ENCODE peak calls at places on chromosomes 3 and 15, in ten cellular contexts. I is natural killer cell, G is GM12865, S is astrocyte of the spinal cord, T is upper lobe of right lung, D is dorsolateral prefrontal cortex, H is esophagus muscularis mucosa, N is adrenal gland, P is A549, O is endothelial cell. Q is an unnamed sample.

GRCh38 chr15:59283717-59284336 is 77.2 kb downstream of the LDHAL6B start:
- DNase-seq in I (no peak), G (no peak), S (no peak), T (no peak), D (no peak), H (no peak), N (no peak), P (peak), O (no peak), Q (no peak)

GRCh38 chr3:107561980-107562379 is 39.2 kb downstream of the BBX start:
- DNase-seq in I (no peak), G (no peak), S (no peak), T (no peak), D (no peak), H (no peak), N (no peak), P (no peak), O (no peak), Q (no peak)

GRCh38 chr15:70375006-70375409 is 277.3 kb upstream of the TLE3 start:
- DNase-seq in I (no peak), G (no peak), S (peak), T (peak), D (no peak), H (peak), N (peak), P (peak), O (no peak), Q (no peak)

GRCh38 chr15:66615175-66615495 is 49.3 kb upstream of the LCTL start:
- DNase-seq in I (no peak), G (no peak), S (no peak), T (no peak), D (no peak), H (no peak), N (no peak), P (no peak), O (no peak), Q (no peak)

GRCh38 chr3:46575577-46576222 is 9.6 kb upstream of the LRRC2 start:
- DNase-seq in I (no peak), G (no peak), S (no peak), T (no peak), D (no peak), H (no peak), N (no peak), P (no peak), O (no peak), Q (no peak)

GRCh38 chr3:195194559-195195161 is 76.3 kb downstream of the XXYLT1 start:
- DNase-seq in I (no peak), G (no peak), S (peak), T (no peak), D (no peak), H (no peak), N (no peak), P (no peak), O (no peak), Q (no peak)

GRCh38 chr3:119427669-119428068 is 35.7 kb downstream of the TMEM39A start:
- DNase-seq in I (no peak), G (no peak), S (peak), T (no peak), D (no peak), H (no peak), N (no peak), P (peak), O (no peak), Q (no peak)

GRCh38 chr3:9402410-9403228 is 5.2 kb downstream of the SETD5 start:
- DNase-seq in I (no peak), G (no peak), S (peak), T (no peak), D (peak), H (no peak), N (no peak), P (peak), O (peak), Q (peak)

GRCh38 chr3:141656771-141657170 is 81.3 kb upstream of the RNF7 start:
- DNase-seq in I (no peak), G (no peak), S (peak), T (no peak), D (no peak), H (peak), N (no peak), P (no peak), O (no peak), Q (no peak)

GRCh38 chr3:43618142-43618541 is 3.7 kb downstream of the ANO10 start:
- DNase-seq in I (no peak), G (no peak), S (no peak), T (no peak), D (no peak), H (no peak), N (no peak), P (no peak), O (no peak), Q (no peak)

GRCh38 chr3:29156071-29156715 is 124.7 kb upstream of the RBMS3 start:
- DNase-seq in I (no peak), G (no peak), S (peak), T (no peak), D (no peak), H (no peak), N (no peak), P (no peak), O (no peak), Q (no peak)

GRCh38 chr3:161770532-161771386 is 274.2 kb downstream of the OTOL1 start:
- DNase-seq in I (no peak), G (peak), S (peak), T (no peak), D (no peak), H (no peak), N (no peak), P (no peak), O (no peak), Q (no peak)

GRCh38 chr3:161212892-161213291 is 8.2 kb upstream of the NMD3 start:
- DNase-seq in I (no peak), G (no peak), S (peak), T (no peak), D (no peak), H (no peak), N (no peak), P (no peak), O (no peak), Q (no peak)

GRCh38 chr3:48747703-48748102 is 30.7 kb upstream of the IP6K2 start:
- DNase-seq in I (no peak), G (no peak), S (no peak), T (no peak), D (no peak), H (no peak), N (no peak), P (no peak), O (no peak), Q (no peak)

GRCh38 chr3:185585523-185585861 is 603 bp upstream of the SENP2 start:
- DNase-seq in I (no peak), G (no peak), S (no peak), T (no peak), D (no peak), H (no peak), N (no peak), P (no peak), O (no peak), Q (no peak)

GRCh38 chr3:128794788-128795649 is 69.0 kb downstream of the RAB7A start:
- DNase-seq in I (peak), G (peak), S (peak), T (no peak), D (no peak), H (peak), N (peak), P (peak), O (peak), Q (peak)
- TF ChIP-seq CTCF in I (peak), G (peak), S (peak), T (peak), D (peak), H (peak), N (peak), P (peak), O (peak), Q (peak)

GRCh38 chr3:100635273-100635701 is 25.9 kb downstream of the ADGRG7 start:
- DNase-seq in I (no peak), G (no peak), S (no peak), T (no peak), D (no peak), H (no peak), N (no peak), P (no peak), O (no peak), Q (peak)

GRCh38 chr3:100630664-100631063 is 21.3 kb downstream of the ADGRG7 start:
- DNase-seq in I (no peak), G (no peak), S (no peak), T (no peak), D (no peak), H (no peak), N (no peak), P (peak), O (no peak), Q (no peak)

GRCh38 chr3:100637197-100637631 is 27.8 kb downstream of the ADGRG7 start:
- DNase-seq in I (no peak), G (no peak), S (no peak), T (no peak), D (no peak), H (no peak), N (no peak), P (peak), O (no peak), Q (no peak)

GRCh38 chr3:100629728-100630127 is 20.3 kb downstream of the ADGRG7 start:
- DNase-seq in I (no peak), G (no peak), S (no peak), T (no peak), D (no peak), H (no peak), N (no peak), P (no peak), O (no peak), Q (no peak)

GRCh38 chr3:100634493-100635272 is 25.3 kb downstream of the ADGRG7 start:
- DNase-seq in I (peak), G (peak), S (no peak), T (no peak), D (no peak), H (no peak), N (no peak), P (peak), O (peak), Q (no peak)
- TF ChIP-seq CTCF in I (no peak), G (no peak), S (no peak), T (no peak), D (no peak), H (no peak), N (no peak), P (peak), O (no peak), Q (no peak)

GRCh38 chr3:71176366-71176765 is 407.2 kb downstream of the FOXP1 start:
- DNase-seq in I (no peak), G (no peak), S (no peak), T (no peak), D (no peak), H (no peak), N (no peak), P (no peak), O (peak), Q (no peak)
- TF ChIP-seq CTCF in I (no peak), G (no peak), S (no peak), T (no peak), D (no peak), H (no peak), N (no peak), P (no peak), O (no peak), Q (peak)

GRCh38 chr3:23810342-23811116 is 4.8 kb downstream of the UBE2E1 start:
- DNase-seq in I (peak), G (peak), S (peak), T (peak), D (peak), H (no peak), N (peak), P (peak), O (peak), Q (peak)
- TF ChIP-seq CTCF in I (no peak), G (peak), S (peak), T (peak), D (no peak), H (no peak), N (no peak), P (peak), O (no peak), Q (peak)

GRCh38 chr15:81292516-81293001 is 31.4 kb downstream of the STARD5 start:
- DNase-seq in I (no peak), G (peak), S (no peak), T (no peak), D (no peak), H (no peak), N (no peak), P (no peak), O (no peak), Q (no peak)

GRCh38 chr15:81296218-81296617 is 27.7 kb downstream of the STARD5 start:
- DNase-seq in I (no peak), G (no peak), S (no peak), T (no peak), D (no peak), H (no peak), N (no peak), P (no peak), O (no peak), Q (no peak)

GRCh38 chr15:81293728-81294500 is 30.0 kb downstream of the STARD5 start:
- DNase-seq in I (peak), G (peak), S (no peak), T (no peak), D (no peak), H (no peak), N (no peak), P (no peak), O (no peak), Q (no peak)

GRCh38 chr15:81295466-81296145 is 28.3 kb downstream of the STARD5 start:
- DNase-seq in I (no peak), G (no peak), S (no peak), T (no peak), D (no peak), H (no peak), N (no peak), P (no peak), O (no peak), Q (no peak)

GRCh38 chr15:81294501-81294850 is 29.5 kb downstream of the STARD5 start:
- DNase-seq in I (no peak), G (peak), S (no peak), T (no peak), D (no peak), H (no peak), N (no peak), P (no peak), O (no peak), Q (no peak)
- TF ChIP-seq CTCF in I (no peak), G (peak), S (no peak), T (no peak), D (no peak), H (no peak), N (no peak), P (no peak), O (no peak), Q (no peak)

GRCh38 chr15:31970007-31970406 is 60.3 kb upstream of the CHRNA7 start:
- DNase-seq in I (no peak), G (no peak), S (no peak), T (no peak), D (no peak), H (peak), N (no peak), P (no peak), O (no peak), Q (no peak)

DNA sequence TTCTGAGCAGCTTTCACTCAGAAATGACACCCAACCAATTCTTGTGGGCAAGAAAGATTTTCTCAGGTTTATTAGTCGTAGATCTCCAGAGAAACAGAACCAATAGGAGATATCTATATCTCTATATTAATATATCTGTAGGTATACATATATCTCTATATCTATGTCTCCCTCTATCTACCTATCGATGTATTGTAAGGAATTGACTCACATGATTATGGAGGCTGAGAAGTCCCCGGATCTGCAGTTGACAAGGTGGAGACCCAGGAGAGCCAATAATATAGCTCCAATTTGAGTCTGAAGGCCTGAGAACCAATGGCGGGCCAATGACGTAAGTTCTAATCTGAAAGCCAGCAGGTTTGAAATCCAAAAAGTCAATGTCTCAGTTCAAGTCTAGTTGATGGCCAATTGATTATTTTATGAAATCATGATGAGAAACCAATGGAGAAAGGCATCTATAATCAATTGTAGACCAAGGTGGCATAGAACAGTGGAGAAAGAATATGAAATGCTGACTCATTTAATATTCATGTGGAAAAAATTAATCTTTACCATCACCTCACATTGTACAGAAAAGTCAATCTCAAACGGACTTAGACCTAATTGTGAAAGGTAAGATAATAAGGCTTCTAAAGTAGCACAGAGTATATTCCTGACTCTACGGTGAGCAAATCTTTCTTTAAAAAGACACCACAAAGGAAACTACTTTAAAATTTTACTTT is 65.6 kb upstream of the CHRNA7 start:
- DNase-seq in I (no peak), G (no peak), S (no peak), T (no peak), D (no peak), H (no peak), N (no peak), P (no peak), O (no peak), Q (no peak)
- TF ChIP-seq CTCF in I (no peak), G (no peak), S (no peak), T (no peak), D (no peak), H (no peak), N (no peak), P (peak), O (no peak), Q (no peak)